ENCODE peak calls at places on chromosomes 11 and 22, in eight cellular contexts. U is GM12865, B is BJ, X is GM23338, J is astrocyte of the spinal cord, H is PC-3, Y is pancreas, P is brain microvascular endothelial cell. S is an unnamed sample.
A peak's percentile ranks its signal among the peaks of the same experiment; 100 is the strongest.

GRCh38 chr11:111310088-111310487 is 11.7 kb downstream of the POU2AF3 start:
- DNase-seq in U (no peak), B (no peak), X (no peak), J (no peak), H (peak; percentile 44), Y (no peak), P (no peak), S (no peak)

GRCh38 chr22:20111045-20111688 is 4.7 kb upstream of the RANBP1 start:
- DNase-seq in U (peak; percentile 62), B (no peak), X (peak; percentile 78), J (peak; percentile 19), H (peak; percentile 26), Y (no peak), P (no peak), S (peak; percentile 47)

GRCh38 chr11:127000291-127000968 is at the start of gene KIRREL3:
- DNase-seq in U (no peak), B (no peak), X (peak; percentile 53), J (peak; percentile 42), H (no peak), Y (no peak), P (no peak), S (peak; percentile 68)

GRCh38 chr11:114040706-114041211 is 18.8 kb upstream of the ZBTB16 start:
- DNase-seq in U (no peak), B (no peak), X (no peak), J (peak; percentile 82), H (peak; percentile 87), Y (peak; percentile 36), P (no peak), S (no peak)

GRCh38 chr22:35567214-35567792 is 26.7 kb downstream of the RASD2 start:
- DNase-seq in U (no peak), B (no peak), X (no peak), J (no peak), H (no peak), Y (no peak), P (no peak), S (no peak)

GRCh38 chr11:68688881-68689280 is 4.5 kb downstream of the GAL start:
- DNase-seq in U (no peak), B (no peak), X (no peak), J (no peak), H (no peak), Y (no peak), P (no peak), S (no peak)

GRCh38 chr22:26131755-26132154 is 37.5 kb upstream of the SEZ6L start:
- DNase-seq in U (no peak), B (no peak), X (no peak), J (no peak), H (no peak), Y (no peak), P (no peak), S (no peak)

GRCh38 chr11:120332822-120333716 is 3.1 kb upstream of the ARHGEF12 start:
- DNase-seq in U (no peak), B (no peak), X (no peak), J (peak; percentile 33), H (no peak), Y (no peak), P (no peak), S (no peak)

GRCh38 chr11:6992457-6993431 is 27.4 kb downstream of the ZNF214 start:
- DNase-seq in U (no peak), B (peak; percentile 92), X (no peak), J (peak; percentile 94), H (peak; percentile 82), Y (no peak), P (peak; percentile 91), S (no peak)

GRCh38 chr11:27672836-27673464 is 27.3 kb downstream of the BDNF start:
- DNase-seq in U (no peak), B (no peak), X (peak; percentile 26), J (no peak), H (peak; percentile 15), Y (no peak), P (no peak), S (no peak)

GRCh38 chr11:117686711-117687110 is 110.3 kb downstream of the DSCAML1 start:
- DNase-seq in U (no peak), B (no peak), X (no peak), J (no peak), H (peak; percentile 11), Y (no peak), P (no peak), S (no peak)

DNA sequence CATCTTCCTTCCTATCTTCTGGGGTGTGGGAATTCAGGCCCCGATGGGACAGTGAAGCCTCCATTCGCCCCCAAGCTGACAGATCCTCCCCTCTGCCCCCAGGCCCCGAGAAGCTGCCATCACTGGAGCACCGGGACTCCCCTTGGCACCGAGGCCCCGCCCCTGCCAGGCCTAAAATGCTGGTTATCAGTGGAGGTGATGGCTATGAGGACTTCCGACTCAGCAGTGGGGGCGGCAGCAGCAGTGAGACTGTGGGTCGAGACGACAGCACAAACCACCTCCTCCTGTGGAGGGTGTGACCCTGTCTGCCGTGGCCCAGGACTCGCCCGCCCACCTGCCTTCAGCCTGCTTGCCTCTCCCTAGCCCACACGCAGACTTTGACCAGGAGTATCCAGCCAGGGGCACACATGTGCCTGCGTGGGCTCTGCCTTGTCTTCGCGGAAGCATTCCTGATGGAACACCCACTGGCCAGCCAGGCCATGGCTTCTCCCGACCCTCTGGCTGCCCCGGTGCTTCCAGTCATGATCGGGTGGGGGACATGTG is 8.6 kb upstream of the RELT start:
- DNase-seq in U (no peak), B (no peak), X (no peak), J (no peak), H (no peak), Y (no peak), P (no peak), S (no peak)
- H3K4me3 ChIP-seq in U (no peak overlapping the region), B (no peak overlapping the region), X (no peak overlapping the region), J (no peak overlapping the region), H (no peak overlapping the region), Y (no peak overlapping the region), P (no peak overlapping the region), S (no peak overlapping the region)

DNA sequence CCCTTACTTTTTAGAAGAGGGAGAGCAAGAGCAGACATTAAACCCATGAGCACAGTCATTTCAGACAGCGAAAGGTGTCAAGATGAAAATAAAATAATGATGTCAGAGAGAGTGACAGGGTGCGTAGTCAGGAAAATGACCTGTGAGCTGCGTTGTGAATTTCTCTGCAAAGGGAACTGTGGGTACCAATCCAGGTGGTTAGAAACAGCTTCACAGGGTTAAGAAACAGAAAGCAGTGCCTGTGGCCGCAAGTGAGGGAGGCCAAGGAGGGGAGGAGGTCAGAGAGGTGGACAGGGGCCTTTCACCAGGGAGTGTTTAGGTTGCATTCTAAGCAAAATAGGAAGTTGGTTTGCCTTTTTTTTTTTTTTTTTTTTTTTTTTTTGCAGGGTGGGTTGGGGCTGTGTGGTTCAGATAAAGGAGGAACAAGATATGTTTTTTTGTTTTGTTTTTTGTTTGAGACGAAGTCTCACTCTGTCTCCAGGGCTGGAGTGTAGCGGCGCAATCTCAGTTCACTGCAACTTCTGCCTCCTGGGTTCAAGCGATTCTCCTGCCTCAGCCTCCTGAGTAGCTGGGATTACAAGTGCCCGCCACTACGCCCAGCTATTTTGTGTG is 7.9 kb downstream of the TIGD3 start:
- DNase-seq in U (peak; percentile 81), B (no peak), X (no peak), J (no peak), H (no peak), Y (no peak), P (no peak), S (no peak)
- H3K4me3 ChIP-seq in U (no peak overlapping the region), B (no peak overlapping the region), X (no peak overlapping the region), J (no peak overlapping the region), H (no peak overlapping the region), Y (no peak overlapping the region), P (no peak overlapping the region), S (no peak overlapping the region)

GRCh38 chr11:116421529-116422185 is 351.1 kb downstream of the BUD13 start:
- DNase-seq in U (peak; percentile 27), B (no peak), X (no peak), J (no peak), H (no peak), Y (no peak), P (no peak), S (no peak)
- H3K4me3 ChIP-seq in U (no peak overlapping the region), B (no peak overlapping the region), X (no peak overlapping the region), J (no peak overlapping the region), H (no peak overlapping the region), Y (no peak overlapping the region), P (no peak overlapping the region), S (no peak overlapping the region)

GRCh38 chr11:5696210-5696609 is 6.6 kb downstream of the TRIM22 start:
- DNase-seq in U (no peak), B (no peak), X (no peak), J (no peak), H (no peak), Y (no peak), P (no peak), S (no peak)

GRCh38 chr11:5703741-5704536 is 14.3 kb downstream of the TRIM22 start:
- DNase-seq in U (no peak), B (no peak), X (no peak), J (no peak), H (no peak), Y (no peak), P (no peak), S (no peak)

GRCh38 chr11:5701184-5701583 is 11.6 kb downstream of the TRIM22 start:
- DNase-seq in U (no peak), B (no peak), X (no peak), J (no peak), H (no peak), Y (no peak), P (no peak), S (no peak)

GRCh38 chr11:5698281-5698680 is 8.7 kb downstream of the TRIM22 start:
- DNase-seq in U (no peak), B (no peak), X (no peak), J (no peak), H (no peak), Y (no peak), P (no peak), S (no peak)

DNA sequence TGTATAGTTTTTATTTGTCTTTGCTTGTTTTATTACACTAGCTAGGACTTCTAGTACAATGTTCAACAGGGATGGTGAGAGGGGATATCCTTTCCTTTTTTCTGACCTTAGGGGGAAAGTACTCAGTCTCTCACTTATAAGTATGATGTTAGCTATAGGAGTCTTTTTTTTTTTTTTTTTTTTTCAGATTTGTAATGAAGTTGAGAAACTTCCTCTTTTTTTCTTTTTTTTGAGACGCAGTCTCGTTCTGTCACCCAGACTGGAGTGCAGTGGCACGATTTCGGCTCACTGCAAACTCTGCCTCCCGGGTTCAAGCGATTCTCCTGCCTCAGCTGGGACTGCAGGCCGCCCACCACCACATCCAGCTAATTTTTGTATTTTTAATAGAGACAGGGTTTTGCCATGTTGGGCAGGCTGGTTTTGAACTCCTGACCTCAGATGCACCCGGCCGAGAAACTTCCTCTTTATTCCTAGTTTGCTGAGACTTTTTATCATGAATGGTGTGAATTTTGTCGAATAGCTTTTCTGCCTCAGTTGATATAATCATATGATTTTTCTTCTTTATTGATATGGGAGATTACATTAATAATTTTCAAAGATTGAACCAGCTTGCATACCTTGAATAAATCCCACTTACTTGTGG is 11.0 kb downstream of the TRIM22 start:
- DNase-seq in U (no peak), B (no peak), X (no peak), J (no peak), H (no peak), Y (no peak), P (no peak), S (no peak)
- H3K4me3 ChIP-seq in U (no peak overlapping the region), B (no peak overlapping the region), X (no peak overlapping the region), J (no peak overlapping the region), H (no peak overlapping the region), Y (no peak overlapping the region), P (no peak overlapping the region), S (no peak overlapping the region)

DNA sequence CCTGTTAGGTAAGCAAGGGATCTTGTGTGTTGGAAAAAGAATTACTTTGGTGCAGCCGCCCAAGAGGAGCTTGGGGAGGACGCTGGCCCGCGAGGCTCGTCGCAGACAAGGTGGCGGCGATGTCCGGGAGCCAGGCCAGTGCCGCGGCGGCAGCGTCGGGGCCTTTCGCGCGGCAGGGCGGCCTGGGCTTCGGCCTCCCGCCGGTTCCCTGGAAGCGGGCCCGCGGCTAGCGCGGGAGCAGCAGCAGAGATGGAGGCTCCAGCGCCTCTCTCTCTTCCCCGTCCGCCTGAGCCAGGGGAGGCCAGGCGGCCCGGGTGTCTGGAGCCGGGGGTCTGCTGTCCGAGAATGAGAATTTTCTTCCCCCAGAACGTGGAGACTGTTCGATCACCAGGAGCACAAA is 82.8 kb downstream of the GGT1 start:
- DNase-seq in U (no peak), B (no peak), X (peak; percentile 71), J (no peak), H (no peak), Y (no peak), P (no peak), S (peak; percentile 46)
- H3K4me3 ChIP-seq in U (no peak overlapping the region), B (no peak overlapping the region), X (no peak overlapping the region), J (no peak overlapping the region), H (no peak overlapping the region), Y (no peak overlapping the region), P (peak overlapping the region; percentile 13), S (peak overlapping the region; percentile 30)

S was measured in right cardiac atrium.